ENCODE peak calls at places on chromosomes 12 and 14, in nine cellular contexts. C, S, A, E, H, Z, R, G and M are unnamed samples.

GRCh38 chr12:62250671-62251608 is 9.3 kb upstream of the USP15 start:
- DNase-seq in C (peak), S (peak), A (no peak), E (no peak), H (no peak), Z (no peak), R (no peak), G (no peak), M (peak)

GRCh38 chr12:58540480-58541299 is 379.6 kb downstream of the LRIG3 start:
- DNase-seq in C (peak), S (peak), A (peak), E (peak), H (peak), Z (peak), R (peak), G (peak), M (peak)

GRCh38 chr14:34817768-34818167 is 57.4 kb downstream of the BAZ1A start:
- DNase-seq in C (no peak), S (no peak), A (no peak), E (no peak), H (no peak), Z (no peak), R (no peak), G (no peak), M (no peak)

GRCh38 chr12:113232232-113232615 is 11.0 kb downstream of the TPCN1 start:
- DNase-seq in C (no peak), S (no peak), A (no peak), E (no peak), H (no peak), Z (no peak), R (no peak), G (no peak), M (no peak)

GRCh38 chr14:68631058-68631690 is 161.7 kb downstream of the ZFP36L1 start:
- DNase-seq in C (no peak), S (no peak), A (no peak), E (no peak), H (no peak), Z (no peak), R (no peak), G (no peak), M (no peak)

GRCh38 chr14:51547260-51547659 is 104.5 kb upstream of the FRMD6 start:
- DNase-seq in C (peak), S (peak), A (no peak), E (peak), H (peak), Z (no peak), R (peak), G (peak), M (peak)

GRCh38 chr14:59688224-59689170 is 111.9 kb upstream of the CCDC175 start:
- DNase-seq in C (peak), S (peak), A (no peak), E (no peak), H (peak), Z (no peak), R (peak), G (peak), M (peak)

GRCh38 chr12:79886917-79887519 is 47.9 kb downstream of the PPP1R12A start:
- DNase-seq in C (peak), S (peak), A (no peak), E (no peak), H (peak), Z (no peak), R (peak), G (no peak), M (peak)